ENCODE peak calls at places on chromosomes 3 and 15, in five cellular contexts. I is H1, V is HEK293T, W is GM12878, O is NT2/D1. L is an unnamed sample.
A peak's percentile ranks its signal among the peaks of the same experiment; 100 is the strongest.

GRCh38 chr3:94961423-94962100 is 898.7 kb downstream of the NSUN3 start:
- DNase-seq in W (no peak), V (no peak), O (no peak), I (no peak), L (no peak)

GRCh38 chr3:70358978-70359580 is 46.6 kb upstream of the MDFIC2 start:
- DNase-seq in O (peak; percentile 8), V (peak; percentile 16), I (no peak), W (no peak), L (peak; percentile 2)

GRCh38 chr15:85031944-85032587 is 50.4 kb downstream of the PDE8A start:
- DNase-seq in V (no peak), I (no peak), O (no peak), W (no peak), L (no peak)

GRCh38 chr3:162125790-162126189 is 629.2 kb downstream of the OTOL1 start:
- DNase-seq in O (no peak), W (no peak), V (no peak), I (no peak), L (no peak)

GRCh38 chr15:96330450-96331140 is at the start of gene NR2F2:
- DNase-seq in O (peak; percentile 90), I (peak; percentile 85), V (peak; percentile 94), W (peak; percentile 53), L (peak; percentile 95)

GRCh38 chr3:33194303-33194702 is 24.3 kb downstream of the SUSD5 start:
- DNase-seq in O (no peak), I (no peak), V (no peak), W (no peak), L (no peak)

GRCh38 chr3:156892701-156893100 is 66.5 kb downstream of the LEKR1 start:
- DNase-seq in V (no peak), W (no peak), I (no peak), O (no peak), L (peak; percentile 5)

GRCh38 chr3:29805757-29806156 is 524.9 kb downstream of the RBMS3 start:
- DNase-seq in I (no peak), V (no peak), O (no peak), W (no peak), L (no peak)

GRCh38 chr3:195154111-195154791 is 116.7 kb downstream of the XXYLT1 start:
- DNase-seq in V (no peak), W (no peak), O (no peak), I (no peak), L (no peak)

GRCh38 chr15:96340611-96341464 is 10.3 kb downstream of the NR2F2 start:
- DNase-seq in I (no peak), O (no peak), V (no peak), W (no peak), L (no peak)

GRCh38 chr15:33031324-33031736 is 163.2 kb downstream of the FMN1 start:
- DNase-seq in W (no peak), I (no peak), O (no peak), V (no peak), L (no peak)
- TF ChIP-seq SUZ12 in W (no peak), I (no peak), O (no peak), V (no peak), L (no peak)

DNA sequence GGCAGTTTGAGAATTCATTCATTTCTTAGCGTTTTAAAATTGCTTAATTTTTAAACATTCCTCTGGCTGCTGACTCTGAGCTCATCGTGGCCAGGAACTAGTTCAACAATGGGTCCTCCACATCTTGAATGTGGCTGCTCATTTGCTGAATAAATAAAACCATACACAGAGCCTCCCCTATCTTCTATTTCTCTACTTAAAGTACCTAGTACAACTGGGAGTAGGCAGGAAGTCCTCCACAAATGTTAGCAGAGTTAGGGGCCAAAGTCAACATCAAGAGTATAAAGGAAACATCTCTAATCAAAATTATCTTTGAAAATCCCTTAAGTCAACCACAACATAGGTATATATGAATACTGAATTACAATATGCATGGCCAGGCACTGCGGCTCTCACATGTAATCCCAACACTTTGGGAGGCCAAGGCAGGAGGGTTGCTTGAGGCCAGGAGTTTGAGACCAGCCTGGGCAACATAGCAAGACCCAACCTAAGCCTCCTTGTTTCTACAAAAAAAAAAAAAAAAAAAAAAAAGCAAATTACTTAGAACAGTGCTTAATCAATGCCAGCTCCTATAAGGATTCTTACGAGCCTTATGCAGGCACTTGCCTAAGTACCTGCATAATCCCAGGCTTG is 57.5 kb upstream of the LMOD3 start:
- DNase-seq in O (no peak), W (no peak), V (no peak), I (no peak), L (peak; percentile 86)
- TF ChIP-seq SUZ12 in O (no peak), W (no peak), V (no peak), I (no peak), L (no peak)

DNA sequence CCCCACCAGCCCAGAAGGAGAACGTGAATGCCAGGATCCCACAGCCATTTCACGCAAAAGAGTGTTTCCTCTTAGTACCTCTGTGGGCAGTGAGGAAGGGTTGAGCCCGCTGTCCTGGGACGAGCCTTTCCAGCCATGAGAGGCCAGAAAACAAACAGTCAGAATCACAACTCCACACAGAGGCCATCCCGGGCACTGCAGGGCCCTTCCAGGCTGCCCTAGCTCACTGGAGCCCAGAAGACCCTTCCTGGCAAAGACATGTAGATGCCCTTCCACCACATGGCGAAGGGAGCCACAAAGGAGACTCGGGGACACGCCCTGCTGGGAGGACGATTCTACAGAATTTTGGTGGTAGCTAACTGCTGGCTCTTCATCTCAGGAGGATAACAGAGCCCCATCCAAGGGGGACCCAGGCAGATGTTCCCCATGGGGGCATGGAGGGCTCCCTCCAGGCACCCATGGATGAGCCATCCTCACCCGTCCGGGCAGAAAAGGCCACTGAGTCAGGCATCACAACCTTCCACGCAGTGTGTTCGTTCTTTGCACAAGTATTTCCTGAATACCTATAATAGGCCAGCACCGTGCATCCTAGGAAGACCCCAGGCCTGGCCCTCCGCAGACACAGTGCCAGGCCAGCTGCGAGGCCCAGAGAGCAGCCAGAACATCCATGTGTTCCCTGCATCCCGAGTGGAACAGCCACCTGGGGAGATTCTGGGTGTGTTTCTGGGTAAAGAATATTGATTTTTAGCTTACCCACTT is 47.2 kb downstream of the SLC12A8 start:
- DNase-seq in W (no peak), V (peak; percentile 32), O (no peak), I (no peak), L (peak; percentile 34)
- TF ChIP-seq SUZ12 in W (no peak), V (no peak), O (no peak), I (no peak), L (no peak)

GRCh38 chr3:71393093-71393492 is 190.4 kb downstream of the FOXP1 start:
- DNase-seq in W (no peak), V (no peak), O (no peak), I (no peak), L (no peak)

GRCh38 chr3:71393745-71394144 is 189.8 kb downstream of the FOXP1 start:
- DNase-seq in I (no peak), V (no peak), W (no peak), O (no peak), L (no peak)

GRCh38 chr3:71389911-71390573 is 193.5 kb downstream of the FOXP1 start:
- DNase-seq in O (peak; percentile 36), W (no peak), I (peak; percentile 29), V (no peak), L (peak; percentile 39)

GRCh38 chr3:71391361-71391760 is 192.2 kb downstream of the FOXP1 start:
- DNase-seq in V (no peak), I (no peak), O (no peak), W (no peak), L (no peak)

DNA sequence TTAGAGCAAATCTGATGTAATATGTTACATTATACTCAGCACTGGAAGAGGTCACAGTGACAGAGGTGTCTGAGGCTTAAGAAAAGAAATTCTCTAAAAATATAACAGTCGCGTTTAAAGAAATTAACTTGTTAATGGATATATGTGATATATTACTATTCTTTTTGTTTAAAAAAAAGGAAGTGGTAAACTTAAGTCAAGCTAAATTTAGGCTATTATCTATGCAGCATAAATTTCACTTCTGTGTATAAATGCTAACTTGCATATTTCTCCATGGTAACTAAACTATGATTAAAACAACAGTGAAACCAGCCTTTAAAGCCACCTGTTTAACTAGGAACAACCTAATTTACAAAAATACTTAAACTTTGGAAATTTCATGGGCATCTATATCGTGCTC is 191.3 kb downstream of the FOXP1 start:
- DNase-seq in O (no peak), I (no peak), W (no peak), V (no peak), L (no peak)
- TF ChIP-seq SUZ12 in O (no peak), I (no peak), W (no peak), V (no peak), L (no peak)

GRCh38 chr15:94749848-94750617 is 518.7 kb downstream of the MCTP2 start:
- DNase-seq in W (no peak), O (peak; percentile 9), V (no peak), I (no peak), L (no peak)
- TF ChIP-seq SUZ12 in W (no peak), O (no peak), V (no peak), I (no peak), L (no peak)

DNA sequence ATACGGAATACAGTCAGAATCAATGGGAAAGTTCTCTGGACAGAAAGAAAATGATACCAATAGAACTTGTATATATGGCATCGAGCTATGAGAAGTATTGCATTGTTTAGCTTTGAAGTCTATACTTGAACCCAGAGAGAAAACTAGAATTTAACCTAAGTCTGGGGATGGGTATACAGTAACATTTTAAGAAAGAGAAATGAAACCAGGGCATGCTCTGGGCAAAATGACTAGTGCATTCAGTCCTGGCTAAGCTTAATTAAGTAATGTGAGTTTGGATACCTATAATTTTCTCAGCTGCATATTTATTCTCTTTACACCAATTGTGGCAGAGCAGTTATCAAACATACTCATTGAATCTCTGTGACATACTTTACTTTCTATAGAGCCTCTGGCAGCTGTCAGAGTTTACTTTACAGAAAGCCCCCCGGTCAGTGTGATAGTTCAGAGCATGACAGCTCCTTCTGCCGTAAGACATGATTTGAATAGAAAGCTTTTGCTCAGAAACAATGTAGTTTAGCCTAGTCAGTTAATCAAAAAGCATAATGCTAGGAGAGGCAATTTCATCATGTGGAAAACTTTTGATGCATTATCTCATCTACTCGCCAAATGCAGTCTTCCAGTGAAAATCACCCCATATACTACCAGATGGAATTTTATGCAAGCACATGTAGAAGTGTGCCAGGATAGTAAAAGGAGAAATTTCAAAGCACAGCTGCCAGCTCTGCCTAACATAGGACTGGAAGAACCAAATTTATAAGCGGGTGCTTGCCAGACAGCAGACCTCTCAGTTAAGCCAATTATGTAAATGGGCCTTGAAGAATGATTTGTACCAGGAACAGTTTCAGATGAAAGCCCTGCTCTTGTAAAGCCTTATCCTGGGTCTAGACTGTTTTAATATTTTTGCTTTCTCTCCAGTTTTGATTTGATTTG is 40.7 kb downstream of the OXSM start:
- DNase-seq in V (no peak), I (no peak), W (no peak), O (no peak), L (no peak)
- TF ChIP-seq SUZ12 in V (no peak), I (no peak), W (no peak), O (no peak), L (no peak)

GRCh38 chr3:141384575-141384974 is 16.3 kb downstream of the ZBTB38 start:
- DNase-seq in I (no peak), O (no peak), V (no peak), W (no peak), L (no peak)

GRCh38 chr3:141382571-141382970 is 14.3 kb downstream of the ZBTB38 start:
- DNase-seq in I (no peak), W (no peak), O (no peak), V (no peak), L (no peak)

GRCh38 chr3:141383555-141384129 is 15.3 kb downstream of the ZBTB38 start:
- DNase-seq in V (no peak), W (no peak), I (no peak), O (no peak), L (no peak)

GRCh38 chr3:141385386-141386079 is 17.2 kb downstream of the ZBTB38 start:
- DNase-seq in O (no peak), I (no peak), V (no peak), W (no peak), L (no peak)

GRCh38 chr3:141384157-141384556 is 15.9 kb downstream of the ZBTB38 start:
- DNase-seq in V (no peak), W (no peak), O (no peak), I (no peak), L (no peak)
- TF ChIP-seq SUZ12 in V (no peak), W (no peak), O (no peak), I (no peak), L (no peak)